ENCODE peak calls at places on chromosomes 13 and 19, in ten cellular contexts. Y, X, I, R, E, C, N, T, Q and M are unnamed samples.

GRCh38 chr13:46633416-46633815 is 80.4 kb downstream of the LRCH1 start:
- DNase-seq in E (no peak), C (peak), Y (no peak), Q (peak), I (no peak), T (no peak), R (peak), X (no peak), N (no peak), M (no peak)

GRCh38 chr19:14112809-14113385 is 4.7 kb downstream of the PRKACA start:
- DNase-seq in I (no peak), R (no peak), X (no peak), C (no peak), E (no peak), T (no peak), N (peak), Y (no peak), Q (no peak), M (no peak)

GRCh38 chr13:64414381-64414780 is 2815.8 kb downstream of the PCDH9 start:
- DNase-seq in Q (no peak), T (no peak), I (no peak), C (no peak), N (no peak), Y (no peak), X (no peak), R (no peak), E (no peak), M (no peak)

GRCh38 chr13:100124265-100124664 is 35.4 kb downstream of the PCCA start:
- DNase-seq in T (no peak), R (no peak), I (no peak), N (no peak), C (peak), X (no peak), Q (no peak), Y (no peak), E (no peak), M (peak)

GRCh38 chr19:15262011-15262410 is 29.8 kb upstream of the EPHX3 start:
- DNase-seq in I (no peak), E (no peak), Q (no peak), N (no peak), R (no peak), C (no peak), T (no peak), X (no peak), Y (no peak), M (no peak)

GRCh38 chr13:28513745-28514144 is 18.8 kb upstream of the FLT1 start:
- DNase-seq in T (no peak), N (no peak), R (no peak), I (no peak), Q (no peak), X (no peak), C (no peak), E (no peak), Y (no peak), M (no peak)

GRCh38 chr19:19460258-19460731 is 54.8 kb downstream of the GATAD2A start:
- DNase-seq in E (no peak), N (no peak), Y (no peak), R (no peak), I (no peak), X (no peak), T (no peak), C (peak), Q (no peak), M (peak)

GRCh38 chr13:97385854-97386253 is 48.1 kb upstream of the RAP2A start:
- DNase-seq in E (no peak), N (no peak), R (no peak), X (no peak), I (no peak), C (no peak), Q (no peak), Y (no peak), T (no peak), M (peak)

GRCh38 chr13:50476579-50476978 is 366.9 kb downstream of the DLEU7 start:
- DNase-seq in Q (no peak), E (no peak), Y (no peak), C (no peak), N (no peak), I (no peak), R (no peak), X (no peak), T (no peak), M (no peak)

GRCh38 chr19:4108767-4109625 is 14.9 kb downstream of the MAP2K2 start:
- DNase-seq in Y (peak), C (no peak), N (no peak), R (no peak), E (no peak), I (peak), T (no peak), Q (no peak), X (no peak), M (peak)

GRCh38 chr19:9931629-9932028 is 4.7 kb downstream of the OLFM2 start:
- DNase-seq in E (no peak), Y (no peak), X (no peak), N (no peak), T (no peak), R (no peak), C (no peak), I (no peak), Q (no peak), M (no peak)

GRCh38 chr13:102830646-102831045 is 15.2 kb upstream of the ERCC5 start:
- DNase-seq in R (no peak), C (no peak), Q (no peak), X (no peak), E (no peak), I (peak), N (peak), T (peak), Y (no peak), M (no peak)

GRCh38 chr13:35140831-35141230 is 198.8 kb downstream of the NBEA start:
- DNase-seq in I (no peak), N (no peak), R (no peak), Q (no peak), Y (no peak), T (no peak), E (no peak), C (no peak), X (no peak), M (no peak)

GRCh38 chr13:74074723-74075122 is 59.5 kb downstream of the KLF12 start:
- DNase-seq in C (peak), N (no peak), Y (no peak), I (no peak), X (no peak), Q (no peak), R (no peak), E (no peak), T (no peak), M (no peak)

GRCh38 chr13:68168448-68168847 is 938.3 kb upstream of the PCDH9 start:
- DNase-seq in N (no peak), Q (no peak), T (no peak), R (no peak), X (no peak), Y (no peak), C (no peak), E (no peak), I (no peak), M (no peak)

GRCh38 chr19:41298327-41298964 is 11.5 kb upstream of the CCDC97 start:
- DNase-seq in N (peak), Y (no peak), C (peak), R (no peak), T (no peak), Q (no peak), I (peak), E (no peak), X (peak), M (no peak)

GRCh38 chr13:101655435-101655834 is 203.0 kb downstream of the ITGBL1 start:
- DNase-seq in T (no peak), Y (no peak), E (no peak), C (no peak), N (no peak), I (no peak), X (no peak), R (no peak), Q (no peak), M (peak)

GRCh38 chr13:96532804-96533203 is 442.9 kb downstream of the HS6ST3 start:
- DNase-seq in X (no peak), C (no peak), N (no peak), E (no peak), Y (no peak), Q (no peak), T (no peak), I (no peak), R (no peak), M (no peak)

GRCh38 chr13:48437381-48437780 is 24.5 kb upstream of the LPAR6 start:
- DNase-seq in X (peak), Q (no peak), E (no peak), T (no peak), Y (no peak), C (peak), N (peak), I (peak), R (no peak), M (no peak)

GRCh38 chr13:47813683-47814082 is 187.4 kb downstream of the SUCLA2 start:
- DNase-seq in N (no peak), Q (no peak), T (no peak), E (no peak), X (no peak), R (no peak), C (no peak), Y (no peak), I (no peak), M (no peak)

GRCh38 chr13:28528848-28529247 is 33.9 kb upstream of the FLT1 start:
- DNase-seq in Y (no peak), T (no peak), X (no peak), N (no peak), E (no peak), Q (no peak), I (no peak), C (no peak), R (no peak), M (no peak)

GRCh38 chr19:4754248-4754647 is 30.6 kb upstream of the DPP9 start:
- DNase-seq in I (no peak), Y (no peak), Q (no peak), E (no peak), C (peak), T (no peak), N (no peak), X (no peak), R (no peak), M (peak)

GRCh38 chr19:16262618-16263017 is 62.0 kb upstream of the KLF2 start:
- DNase-seq in X (no peak), E (no peak), C (no peak), N (no peak), Y (no peak), Q (peak), I (peak), T (no peak), R (no peak), M (no peak)

GRCh38 chr13:40221460-40222201 is 444.8 kb downstream of the FOXO1 start:
- DNase-seq in Q (no peak), R (no peak), I (no peak), N (no peak), X (no peak), T (peak), E (no peak), Y (no peak), C (no peak), M (peak)

GRCh38 chr13:18978447-18978846 is 203.2 kb downstream of the TUBA3C start:
- DNase-seq in R (no peak), Q (no peak), C (no peak), X (no peak), T (no peak), I (no peak), N (no peak), Y (no peak), E (no peak), M (no peak)

GRCh38 chr19:24074720-24075119 is 12.3 kb upstream of the ZNF254 start:
- DNase-seq in E (no peak), X (peak), Y (no peak), R (no peak), T (no peak), N (no peak), Q (no peak), C (peak), I (no peak), M (peak)

GRCh38 chr19:34837262-34837661 is 64.2 kb upstream of the ZNF599 start:
- DNase-seq in N (no peak), T (peak), Y (no peak), Q (no peak), X (no peak), C (no peak), E (no peak), I (peak), R (no peak), M (no peak)

GRCh38 chr13:60431108-60431700 is 34.2 kb downstream of the TDRD3 start:
- DNase-seq in N (no peak), R (peak), X (no peak), Y (no peak), Q (peak), T (no peak), C (peak), I (no peak), E (no peak), M (peak)

GRCh38 chr19:6947745-6948144 is 60.4 kb downstream of the ADGRE1 start:
- DNase-seq in C (no peak), I (no peak), E (no peak), R (peak), T (no peak), Q (peak), N (no peak), X (no peak), Y (peak), M (peak)

GRCh38 chr19:40703029-40703755 is 12.7 kb upstream of the NUMBL start:
- DNase-seq in C (no peak), X (no peak), I (no peak), N (no peak), Q (no peak), E (no peak), T (no peak), R (no peak), Y (no peak), M (no peak)

GRCh38 chr19:8831832-8832131 is 322 bp downstream of the ZNF558 start:
- DNase-seq in R (no peak), E (no peak), Q (no peak), I (no peak), C (no peak), N (no peak), X (no peak), T (no peak), Y (no peak), M (peak)

GRCh38 chr19:8835446-8835845 is 3.3 kb downstream of the MBD3L1 start:
- DNase-seq in I (no peak), C (no peak), X (no peak), T (no peak), N (no peak), R (no peak), Q (no peak), E (no peak), Y (no peak), M (peak)

GRCh38 chr19:8831373-8831772 is 731 bp downstream of the ZNF558 start:
- DNase-seq in I (no peak), T (no peak), R (no peak), Y (no peak), C (no peak), N (no peak), X (no peak), E (no peak), Q (no peak), M (no peak)

GRCh38 chr19:8835877-8836276 is 3.7 kb downstream of the MBD3L1 start:
- DNase-seq in C (no peak), Y (no peak), Q (no peak), N (no peak), X (no peak), T (no peak), I (no peak), R (no peak), E (no peak), M (peak)

DNA sequence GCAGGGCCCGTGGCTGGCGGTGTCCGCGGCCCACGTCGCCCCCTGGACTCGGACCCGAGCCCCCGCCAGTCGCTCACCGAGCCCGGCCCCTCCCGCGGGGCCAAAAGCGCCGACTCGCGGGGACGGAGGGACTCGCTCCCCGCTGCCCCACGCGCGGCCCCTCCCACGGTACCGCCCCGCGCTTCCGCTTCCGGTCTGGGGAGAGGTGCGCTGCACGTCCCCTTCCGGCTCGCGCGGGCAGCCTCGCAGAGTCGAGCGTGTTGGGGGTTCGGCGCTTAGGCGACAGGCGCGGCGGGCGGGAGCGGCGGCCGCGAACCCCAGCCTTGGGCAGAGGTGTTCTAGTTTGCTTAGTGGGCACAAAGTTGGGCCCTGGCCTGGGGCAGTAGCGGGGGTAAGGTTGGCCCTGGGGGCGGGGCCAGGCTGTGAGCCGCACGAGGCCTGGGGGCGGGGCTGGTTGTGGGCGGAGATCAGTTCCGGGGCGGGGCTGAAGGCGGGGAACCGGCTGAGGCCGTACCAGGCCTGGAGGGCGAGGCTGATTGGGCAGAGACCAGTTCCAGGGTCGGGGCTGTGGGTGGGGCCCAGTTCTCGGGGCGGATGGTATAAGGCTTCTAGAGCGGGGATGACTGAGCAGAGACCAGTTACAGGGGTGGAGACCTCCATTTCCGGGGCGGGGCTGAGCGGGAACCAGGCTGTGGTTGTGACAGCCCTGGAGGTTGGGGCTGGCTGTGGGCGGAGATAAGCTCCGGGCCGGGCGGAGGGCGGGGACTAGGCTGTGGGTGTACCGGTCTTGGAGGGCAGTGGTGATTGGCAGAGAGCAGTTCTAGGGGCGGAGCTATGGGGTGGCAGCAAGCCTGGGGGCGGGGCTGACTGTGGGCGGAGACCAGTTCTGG is at the start of the genes MBD3L1 and ZNF558:
- DNase-seq in Y (peak), C (peak), R (peak), X (peak), I (peak), T (peak), N (peak), E (peak), Q (peak), M (peak)
- TF ChIP-seq POLR2A in Y (peak), C (peak), R (peak), X (no peak), I (no peak), T (peak), N (peak), E (peak), Q (peak), M (peak)

GRCh38 chr13:27261376-27261775 is 9.3 kb upstream of the RASL11A start:
- DNase-seq in R (no peak), T (no peak), N (no peak), X (no peak), Y (no peak), Q (no peak), E (no peak), C (no peak), I (no peak), M (no peak)

GRCh38 chr13:27257233-27257568 is 5.8 kb downstream of the RPL21 start:
- DNase-seq in I (no peak), T (no peak), Y (no peak), X (no peak), E (no peak), R (no peak), Q (no peak), N (no peak), C (no peak), M (no peak)

GRCh38 chr13:27259831-27260230 is 8.5 kb downstream of the RPL21 start:
- DNase-seq in T (no peak), C (no peak), Q (no peak), E (no peak), N (no peak), I (no peak), X (no peak), R (no peak), Y (no peak), M (no peak)

GRCh38 chr13:27258637-27259377 is 7.4 kb downstream of the RPL21 start:
- DNase-seq in X (no peak), N (no peak), I (no peak), E (no peak), Q (no peak), R (no peak), Y (no peak), C (no peak), T (no peak), M (no peak)

DNA sequence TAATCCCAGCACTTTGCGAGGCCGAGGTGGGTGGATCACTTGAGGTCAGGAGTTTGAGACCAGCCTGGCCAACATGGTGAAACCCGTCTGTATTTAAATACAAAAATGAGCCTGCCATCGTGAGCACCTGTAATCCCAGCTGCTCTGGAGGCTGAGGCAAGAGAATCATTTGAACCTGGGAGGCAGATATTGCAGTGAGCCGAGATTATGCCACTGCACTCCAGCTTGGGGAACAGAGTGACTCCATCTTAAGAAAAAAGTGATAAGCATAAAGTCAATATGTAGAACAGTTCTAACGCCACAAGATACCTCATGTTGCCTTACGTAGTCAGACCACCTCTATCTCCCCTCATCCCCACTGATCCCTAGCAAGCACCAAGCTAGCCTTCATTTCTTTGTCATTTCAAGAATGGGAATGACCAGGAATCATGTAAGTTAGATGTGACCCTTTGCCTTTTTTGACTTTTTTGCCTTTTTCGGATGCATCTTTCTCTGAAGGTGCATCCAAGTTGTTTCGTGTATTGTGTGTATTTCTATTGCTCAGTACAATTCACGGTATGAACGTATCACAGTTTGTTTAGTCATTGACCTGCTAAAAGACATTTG is 6.4 kb downstream of the RPL21 start:
- DNase-seq in E (no peak), R (no peak), C (no peak), I (no peak), Y (no peak), T (no peak), Q (no peak), N (no peak), X (no peak), M (no peak)
- TF ChIP-seq POLR2A in E (no peak), R (no peak), C (peak), I (no peak), Y (peak), T (no peak), Q (no peak), N (no peak), X (no peak), M (no peak)

GRCh38 chr19:39432677-39433025 is 3.1 kb downstream of the RPS16 start:
- DNase-seq in N (no peak), X (no peak), Q (no peak), C (no peak), Y (no peak), T (no peak), E (no peak), R (no peak), I (no peak), M (no peak)

GRCh38 chr19:39430675-39431593 is 4.8 kb downstream of the RPS16 start:
- DNase-seq in C (peak), T (no peak), N (peak), I (no peak), Y (no peak), E (no peak), Q (peak), X (peak), R (peak), M (peak)

GRCh38 chr19:39434123-39435076 is 1.3 kb downstream of the RPS16 start:
- DNase-seq in C (no peak), R (no peak), X (no peak), E (no peak), N (no peak), T (no peak), Q (peak), I (no peak), Y (no peak), M (no peak)

GRCh38 chr19:39435499-39436349 is at the start of gene RPS16:
- DNase-seq in N (peak), I (peak), C (peak), Q (peak), X (peak), E (peak), T (peak), R (peak), Y (peak), M (peak)

DNA sequence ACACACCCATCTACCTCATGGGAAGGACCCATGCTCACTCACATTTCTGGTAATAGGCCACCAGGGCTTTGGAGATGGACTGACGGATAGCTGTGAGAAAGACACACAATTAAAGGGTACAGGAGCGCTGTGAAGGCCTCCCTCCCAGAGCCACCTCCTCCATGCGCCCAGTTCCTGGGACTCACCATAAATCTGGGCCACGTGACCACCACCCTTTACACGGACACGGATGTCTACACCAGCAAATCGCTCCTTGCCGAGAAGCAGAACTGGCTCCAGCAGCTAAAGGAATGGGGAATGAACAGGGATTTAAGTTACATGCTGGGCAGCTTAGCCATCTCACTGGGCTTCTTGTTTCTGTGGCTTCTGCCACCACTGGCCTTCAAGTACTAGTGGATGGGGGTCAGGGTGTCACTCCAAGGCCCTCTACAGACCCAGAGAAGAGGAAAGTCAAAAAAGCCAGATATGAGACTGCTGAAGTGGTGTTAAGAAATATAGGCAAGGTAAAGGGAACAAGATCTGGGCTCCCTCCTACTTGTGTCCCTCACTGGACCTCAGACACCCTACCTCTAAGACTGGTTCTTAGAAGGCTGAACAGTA is 2.2 kb downstream of the RPS16 start:
- DNase-seq in T (no peak), C (no peak), I (no peak), X (no peak), Y (no peak), Q (peak), N (no peak), R (no peak), E (no peak), M (no peak)
- TF ChIP-seq POLR2A in T (no peak), C (no peak), I (no peak), X (no peak), Y (no peak), Q (no peak), N (no peak), R (no peak), E (no peak), M (no peak)

GRCh38 chr19:51993422-51993821 is 6.8 kb upstream of the ZNF350 start:
- DNase-seq in T (no peak), R (no peak), N (no peak), I (no peak), X (no peak), E (no peak), Q (no peak), C (no peak), Y (no peak), M (no peak)
- TF ChIP-seq POLR2A in T (no peak), R (no peak), N (no peak), I (no peak), X (no peak), E (no peak), Q (no peak), C (no peak), Y (no peak), M (no peak)